ENCODE peak calls at places on chromosomes 11 and 22, in eight cellular contexts. One of them, this sample, is unnamed.

GRCh38 chr11:44125598-44125997 is 30.1 kb downstream of the EXT2 start:
- DNase-seq in psoas muscle: no peak
- DNase-seq in ovary: no peak
- DNase-seq in SK-N-MC: no peak
- DNase-seq in mammary epithelial cell: no peak
- DNase-seq in OCI-LY7: no peak
- DNase-seq in K562: no peak
- DNase-seq in heart right ventricle: no peak
- DNase-seq in this sample: no peak

GRCh38 chr11:122214567-122214966 is 98.6 kb upstream of the BLID start:
- DNase-seq in mammary epithelial cell: no peak
- DNase-seq in OCI-LY7: no peak
- DNase-seq in ovary: no peak
- DNase-seq in psoas muscle: no peak
- DNase-seq in heart right ventricle: no peak
- DNase-seq in SK-N-MC: no peak
- DNase-seq in K562: no peak
- DNase-seq in this sample: no peak

GRCh38 chr11:6260207-6260726 is 629 bp downstream of the CCKBR start:
- DNase-seq in OCI-LY7: no peak
- DNase-seq in mammary epithelial cell: no peak
- DNase-seq in SK-N-MC: no peak
- DNase-seq in ovary: no peak
- DNase-seq in K562: no peak
- DNase-seq in heart right ventricle: no peak
- DNase-seq in psoas muscle: no peak
- DNase-seq in this sample: no peak

GRCh38 chr11:125348704-125349635 is 147.1 kb downstream of the FEZ1 start:
- DNase-seq in heart right ventricle: peak
- DNase-seq in ovary: peak
- DNase-seq in OCI-LY7: peak
- DNase-seq in mammary epithelial cell: no peak
- DNase-seq in psoas muscle: peak
- DNase-seq in SK-N-MC: no peak
- DNase-seq in K562: peak
- DNase-seq in this sample: no peak

GRCh38 chr11:58028687-58029411 is 1.9 kb upstream of the OR6Q1 start:
- DNase-seq in OCI-LY7: no peak
- DNase-seq in psoas muscle: no peak
- DNase-seq in SK-N-MC: peak
- DNase-seq in heart right ventricle: no peak
- DNase-seq in mammary epithelial cell: no peak
- DNase-seq in ovary: no peak
- DNase-seq in K562: no peak
- DNase-seq in this sample: no peak

GRCh38 chr22:23216331-23217170 is 36.2 kb downstream of the BCR start:
- DNase-seq in SK-N-MC: no peak
- DNase-seq in heart right ventricle: no peak
- DNase-seq in ovary: peak
- DNase-seq in K562: peak
- DNase-seq in mammary epithelial cell: no peak
- DNase-seq in psoas muscle: no peak
- DNase-seq in OCI-LY7: peak
- DNase-seq in this sample: no peak

GRCh38 chr11:100687032-100687629 is at the start of gene ARHGAP42:
- DNase-seq in K562: peak
- DNase-seq in psoas muscle: peak
- DNase-seq in mammary epithelial cell: peak
- DNase-seq in heart right ventricle: peak
- DNase-seq in OCI-LY7: no peak
- DNase-seq in ovary: peak
- DNase-seq in SK-N-MC: no peak
- DNase-seq in this sample: peak

GRCh38 chr22:46000081-46001027 is 23.4 kb upstream of the WNT7B start:
- DNase-seq in heart right ventricle: no peak
- DNase-seq in ovary: no peak
- DNase-seq in OCI-LY7: no peak
- DNase-seq in psoas muscle: no peak
- DNase-seq in mammary epithelial cell: no peak
- DNase-seq in K562: no peak
- DNase-seq in SK-N-MC: no peak
- DNase-seq in this sample: peak

GRCh38 chr11:30876656-30877371 is 290.7 kb upstream of the MPPED2 start:
- DNase-seq in SK-N-MC: no peak
- DNase-seq in psoas muscle: no peak
- DNase-seq in OCI-LY7: no peak
- DNase-seq in heart right ventricle: no peak
- DNase-seq in mammary epithelial cell: no peak
- DNase-seq in ovary: peak
- DNase-seq in K562: no peak
- DNase-seq in this sample: no peak

GRCh38 chr22:42905702-42906183 is 48.7 kb upstream of the ARFGAP3 start:
- DNase-seq in mammary epithelial cell: peak
- DNase-seq in OCI-LY7: no peak
- DNase-seq in heart right ventricle: peak
- DNase-seq in SK-N-MC: no peak
- DNase-seq in psoas muscle: peak
- DNase-seq in ovary: peak
- DNase-seq in K562: no peak
- DNase-seq in this sample: no peak

GRCh38 chr11:83628622-83629347 is 342.6 kb upstream of the CCDC90B start:
- DNase-seq in heart right ventricle: no peak
- DNase-seq in SK-N-MC: no peak
- DNase-seq in OCI-LY7: no peak
- DNase-seq in mammary epithelial cell: no peak
- DNase-seq in psoas muscle: no peak
- DNase-seq in ovary: no peak
- DNase-seq in K562: no peak
- DNase-seq in this sample: no peak

GRCh38 chr22:50269573-50270301 is 443 bp downstream of the MAPK11 start:
- DNase-seq in OCI-LY7: peak
- DNase-seq in SK-N-MC: no peak
- DNase-seq in K562: peak
- DNase-seq in mammary epithelial cell: no peak
- DNase-seq in heart right ventricle: peak
- DNase-seq in ovary: no peak
- DNase-seq in psoas muscle: no peak
- DNase-seq in this sample: no peak

GRCh38 chr22:20268350-20269012 is 363 bp upstream of the RTN4R start:
- DNase-seq in psoas muscle: peak
- DNase-seq in ovary: peak
- DNase-seq in mammary epithelial cell: peak
- DNase-seq in OCI-LY7: peak
- DNase-seq in heart right ventricle: peak
- DNase-seq in SK-N-MC: no peak
- DNase-seq in K562: peak
- DNase-seq in this sample: no peak

GRCh38 chr11:114291847-114292680 is 4.1 kb upstream of the NNMT start:
- DNase-seq in ovary: no peak
- DNase-seq in mammary epithelial cell: peak
- DNase-seq in K562: no peak
- DNase-seq in SK-N-MC: no peak
- DNase-seq in OCI-LY7: no peak
- DNase-seq in psoas muscle: no peak
- DNase-seq in heart right ventricle: no peak
- DNase-seq in this sample: no peak

GRCh38 chr11:95849087-95849825 is 59.0 kb downstream of the CEP57 start:
- DNase-seq in SK-N-MC: peak
- DNase-seq in K562: peak
- DNase-seq in heart right ventricle: no peak
- DNase-seq in mammary epithelial cell: peak
- DNase-seq in ovary: peak
- DNase-seq in psoas muscle: no peak
- DNase-seq in OCI-LY7: peak
- DNase-seq in this sample: no peak

GRCh38 chr11:42571486-42572230 is 740.1 kb upstream of the API5 start:
- DNase-seq in psoas muscle: no peak
- DNase-seq in OCI-LY7: no peak
- DNase-seq in SK-N-MC: no peak
- DNase-seq in mammary epithelial cell: no peak
- DNase-seq in heart right ventricle: no peak
- DNase-seq in K562: no peak
- DNase-seq in ovary: no peak
- DNase-seq in this sample: no peak

GRCh38 chr22:23168381-23169031 is 11.8 kb upstream of the BCR start:
- DNase-seq in ovary: no peak
- DNase-seq in mammary epithelial cell: no peak
- DNase-seq in SK-N-MC: no peak
- DNase-seq in K562: no peak
- DNase-seq in OCI-LY7: no peak
- DNase-seq in heart right ventricle: no peak
- DNase-seq in psoas muscle: no peak
- DNase-seq in this sample: no peak

GRCh38 chr11:66856496-66857233 is at the start of gene LRFN4:
- DNase-seq in ovary: no peak
- DNase-seq in mammary epithelial cell: peak
- DNase-seq in heart right ventricle: peak
- DNase-seq in K562: peak
- DNase-seq in SK-N-MC: no peak
- DNase-seq in psoas muscle: no peak
- DNase-seq in OCI-LY7: peak
- DNase-seq in this sample: peak

GRCh38 chr11:122656073-122656630 is 630 bp downstream of the UBASH3B start:
- DNase-seq in mammary epithelial cell: peak
- DNase-seq in K562: peak
- DNase-seq in ovary: peak
- DNase-seq in heart right ventricle: peak
- DNase-seq in SK-N-MC: no peak
- DNase-seq in psoas muscle: peak
- DNase-seq in OCI-LY7: peak
- DNase-seq in this sample: peak

GRCh38 chr11:123580557-123581275 is 73.7 kb downstream of the SCN3B start:
- DNase-seq in K562: peak
- DNase-seq in psoas muscle: peak
- DNase-seq in SK-N-MC: no peak
- DNase-seq in ovary: peak
- DNase-seq in mammary epithelial cell: peak
- DNase-seq in heart right ventricle: peak
- DNase-seq in OCI-LY7: peak
- DNase-seq in this sample: no peak

GRCh38 chr22:24009227-24010017 is 1.7 kb upstream of the CABIN1 start:
- DNase-seq in K562: no peak
- DNase-seq in heart right ventricle: no peak
- DNase-seq in SK-N-MC: no peak
- DNase-seq in psoas muscle: no peak
- DNase-seq in OCI-LY7: peak
- DNase-seq in ovary: no peak
- DNase-seq in mammary epithelial cell: no peak
- DNase-seq in this sample: no peak

GRCh38 chr11:44564653-44565007 is 833 bp upstream of the CD82 start:
- DNase-seq in OCI-LY7: no peak
- DNase-seq in psoas muscle: peak
- DNase-seq in SK-N-MC: peak
- DNase-seq in heart right ventricle: peak
- DNase-seq in mammary epithelial cell: peak
- DNase-seq in ovary: no peak
- DNase-seq in K562: no peak
- DNase-seq in this sample: peak

GRCh38 chr11:120527111-120527748 is 15.7 kb downstream of the GRIK4 start:
- DNase-seq in ovary: peak
- DNase-seq in psoas muscle: peak
- DNase-seq in mammary epithelial cell: no peak
- DNase-seq in heart right ventricle: no peak
- DNase-seq in K562: no peak
- DNase-seq in OCI-LY7: no peak
- DNase-seq in SK-N-MC: no peak
- DNase-seq in this sample: no peak

GRCh38 chr11:22276535-22276934 is 61.6 kb upstream of the SLC17A6 start:
- DNase-seq in OCI-LY7: no peak
- DNase-seq in mammary epithelial cell: no peak
- DNase-seq in SK-N-MC: no peak
- DNase-seq in heart right ventricle: no peak
- DNase-seq in ovary: no peak
- DNase-seq in K562: no peak
- DNase-seq in psoas muscle: no peak
- DNase-seq in this sample: no peak

DNA sequence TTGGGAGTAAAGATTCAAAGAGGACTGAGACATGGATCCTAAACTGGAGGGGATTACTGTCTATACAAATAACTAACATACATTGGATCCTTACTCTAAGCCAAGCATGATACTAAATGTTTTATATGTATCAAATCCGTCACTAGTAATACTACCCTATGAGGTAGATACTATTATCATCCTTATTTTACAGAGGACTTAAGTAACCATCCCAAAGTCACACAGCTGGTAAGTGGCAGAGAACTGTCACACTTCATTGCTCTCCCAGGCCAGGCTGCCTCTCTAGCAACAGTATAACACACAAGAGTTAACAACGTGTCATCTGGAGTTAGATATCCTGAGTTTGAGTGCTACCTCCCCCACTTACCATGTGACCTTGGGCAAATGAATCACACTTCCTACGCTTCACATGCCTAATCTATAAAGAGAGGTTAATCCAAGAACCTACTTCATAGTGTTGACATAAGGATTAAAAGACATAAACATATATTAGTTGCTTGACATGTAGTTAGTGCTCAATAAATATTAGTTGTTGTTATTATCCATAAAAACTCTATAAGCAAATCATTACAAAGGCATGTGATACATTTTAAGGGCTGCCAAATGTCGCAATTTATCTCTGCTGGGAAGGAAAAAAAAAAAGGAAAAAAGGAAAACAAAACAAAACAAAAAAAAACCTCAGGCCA is 33.8 kb upstream of the SPON1 start:
- DNase-seq in SK-N-MC: no peak
- DNase-seq in OCI-LY7: peak
- DNase-seq in heart right ventricle: no peak
- DNase-seq in K562: no peak
- DNase-seq in mammary epithelial cell: peak
- DNase-seq in ovary: no peak
- DNase-seq in psoas muscle: no peak
- DNase-seq in this sample: no peak
- H3K27ac ChIP-seq in SK-N-MC: no peak
- H3K27ac ChIP-seq in OCI-LY7: peak
- H3K27ac ChIP-seq in heart right ventricle: no peak
- H3K27ac ChIP-seq in K562: no peak
- H3K27ac ChIP-seq in mammary epithelial cell: no peak
- H3K27ac ChIP-seq in ovary: no peak
- H3K27ac ChIP-seq in psoas muscle: no peak
- H3K27ac ChIP-seq in this sample: no peak

GRCh38 chr11:1556278-1557167 is 15.5 kb downstream of the DUSP8 start:
- DNase-seq in ovary: no peak
- DNase-seq in psoas muscle: no peak
- DNase-seq in K562: no peak
- DNase-seq in OCI-LY7: no peak
- DNase-seq in SK-N-MC: no peak
- DNase-seq in mammary epithelial cell: no peak
- DNase-seq in heart right ventricle: no peak
- DNase-seq in this sample: no peak
- H3K27ac ChIP-seq in ovary: no peak
- H3K27ac ChIP-seq in psoas muscle: no peak
- H3K27ac ChIP-seq in K562: no peak
- H3K27ac ChIP-seq in OCI-LY7: no peak
- H3K27ac ChIP-seq in SK-N-MC: no peak
- H3K27ac ChIP-seq in mammary epithelial cell: no peak
- H3K27ac ChIP-seq in heart right ventricle: no peak
- H3K27ac ChIP-seq in this sample: no peak

GRCh38 chr22:31970490-31971444 is 26.4 kb downstream of the YWHAH start:
- DNase-seq in ovary: peak
- DNase-seq in OCI-LY7: peak
- DNase-seq in heart right ventricle: peak
- DNase-seq in SK-N-MC: no peak
- DNase-seq in psoas muscle: peak
- DNase-seq in mammary epithelial cell: peak
- DNase-seq in K562: peak
- DNase-seq in this sample: peak
- H3K27ac ChIP-seq in ovary: no peak
- H3K27ac ChIP-seq in OCI-LY7: no peak
- H3K27ac ChIP-seq in heart right ventricle: no peak
- H3K27ac ChIP-seq in SK-N-MC: no peak
- H3K27ac ChIP-seq in psoas muscle: no peak
- H3K27ac ChIP-seq in mammary epithelial cell: peak
- H3K27ac ChIP-seq in K562: no peak
- H3K27ac ChIP-seq in this sample: no peak

GRCh38 chr11:2887526-2888195 is 2.1 kb upstream of the CDKN1C start:
- DNase-seq in ovary: no peak
- DNase-seq in SK-N-MC: no peak
- DNase-seq in K562: no peak
- DNase-seq in OCI-LY7: no peak
- DNase-seq in heart right ventricle: no peak
- DNase-seq in mammary epithelial cell: no peak
- DNase-seq in psoas muscle: no peak
- DNase-seq in this sample: no peak
- H3K27ac ChIP-seq in ovary: peak
- H3K27ac ChIP-seq in SK-N-MC: peak
- H3K27ac ChIP-seq in K562: no peak
- H3K27ac ChIP-seq in OCI-LY7: no peak
- H3K27ac ChIP-seq in heart right ventricle: no peak
- H3K27ac ChIP-seq in mammary epithelial cell: no peak
- H3K27ac ChIP-seq in psoas muscle: no peak
- H3K27ac ChIP-seq in this sample: no peak

This sample was measured in RWPE2.